ENCODE peak calls at places on chromosomes 2 and 18, in six cellular contexts. K, R, H, O, J and Y are unnamed samples.

GRCh38 chr2:162591403-162592083 is 247.0 kb downstream of the KCNH7 start:
- DNase-seq in R (no peak), K (no peak), H (no peak), O (no peak), J (no peak), Y (no peak)

GRCh38 chr2:231222318-231223000 is 24.0 kb downstream of the ARMC9 start:
- DNase-seq in H (no peak), J (peak), O (no peak), K (no peak), R (no peak), Y (no peak)

GRCh38 chr2:238350150-238350549 is 29.8 kb downstream of the TRAF3IP1 start:
- DNase-seq in R (no peak), K (no peak), H (no peak), J (no peak), O (no peak), Y (no peak)

GRCh38 chr18:63848159-63848558 is 39.3 kb upstream of the SERPINB2 start:
- DNase-seq in O (no peak), H (no peak), J (peak), R (no peak), K (no peak), Y (peak)

GRCh38 chr2:105464325-105464724 is 65.5 kb upstream of the FHL2 start:
- DNase-seq in R (no peak), J (no peak), H (no peak), O (no peak), K (no peak), Y (no peak)

GRCh38 chr2:72915907-72916742 is 1.2 kb upstream of the EMX1 start:
- DNase-seq in K (no peak), R (no peak), J (no peak), O (no peak), H (no peak), Y (peak)

GRCh38 chr2:75790790-75791467 is 80.2 kb upstream of the GCFC2 start:
- DNase-seq in O (no peak), J (no peak), R (no peak), H (no peak), K (no peak), Y (no peak)

GRCh38 chr18:74142251-74142650 is 5.4 kb downstream of the FBXO15 start:
- DNase-seq in K (no peak), H (no peak), R (no peak), J (peak), O (no peak), Y (no peak)

GRCh38 chr2:220473611-220474010 is 846.2 kb downstream of the SLC4A3 start:
- DNase-seq in H (no peak), O (no peak), R (no peak), K (no peak), J (peak), Y (no peak)

GRCh38 chr18:62788891-62789290 is 73.5 kb downstream of the PHLPP1 start:
- DNase-seq in H (no peak), K (no peak), J (no peak), O (no peak), R (no peak), Y (no peak)

GRCh38 chr2:73027340-73027739 is 44.2 kb downstream of the SFXN5 start:
- DNase-seq in K (no peak), O (no peak), R (no peak), J (peak), H (no peak), Y (no peak)

GRCh38 chr2:172556284-172557033 is 569 bp downstream of the PDK1 start:
- DNase-seq in O (peak), J (peak), R (peak), K (no peak), H (peak), Y (peak)

GRCh38 chr18:48676346-48676745 is 137.5 kb downstream of the CTIF start:
- DNase-seq in H (no peak), R (no peak), J (no peak), O (peak), K (no peak), Y (no peak)

GRCh38 chr2:25430556-25430955 is 88.8 kb upstream of the DNMT3A start:
- DNase-seq in J (no peak), R (no peak), O (no peak), K (no peak), H (no peak), Y (no peak)

GRCh38 chr2:26628561-26629345 is 12.4 kb downstream of the CIB4 start:
- DNase-seq in J (no peak), O (no peak), H (no peak), K (no peak), R (no peak), Y (no peak)

GRCh38 chr2:111116843-111117665 is 3.7 kb upstream of the BCL2L11 start:
- DNase-seq in O (peak), J (peak), H (peak), R (no peak), K (peak), Y (peak)

GRCh38 chr2:205702576-205702975 is 20.3 kb downstream of the NRP2 start:
- DNase-seq in H (no peak), J (no peak), K (no peak), R (no peak), O (no peak), Y (no peak)

GRCh38 chr2:205698556-205699282 is 16.4 kb downstream of the NRP2 start:
- DNase-seq in K (no peak), O (no peak), R (no peak), H (no peak), J (peak), Y (no peak)

GRCh38 chr2:205701509-205701908 is 19.2 kb downstream of the NRP2 start:
- DNase-seq in R (no peak), J (peak), H (no peak), K (no peak), O (no peak), Y (no peak)

GRCh38 chr2:205699554-205700289 is 17.4 kb downstream of the NRP2 start:
- DNase-seq in H (no peak), R (no peak), J (no peak), K (no peak), O (no peak), Y (no peak)

GRCh38 chr2:205700331-205701132 is 18.2 kb downstream of the NRP2 start:
- DNase-seq in H (peak), K (no peak), R (no peak), J (peak), O (no peak), Y (no peak)
- H3K27ac ChIP-seq in H (no peak), K (peak), R (peak), J (peak), O (peak), Y (peak)

GRCh38 chr2:181953773-181954537 is 31.7 kb upstream of the PPP1R1C start:
- DNase-seq in O (peak), H (peak), K (peak), R (no peak), J (peak), Y (peak)
- TF ChIP-seq POLR2A in O (no peak), H (no peak), K (no peak), R (no peak), J (no peak), Y (no peak)

GRCh38 chr2:119983108-119983507 is 29.8 kb upstream of the EPB41L5 start:
- DNase-seq in K (no peak), R (no peak), J (no peak), O (no peak), H (no peak), Y (no peak)

GRCh38 chr2:119982506-119982905 is 30.4 kb upstream of the EPB41L5 start:
- DNase-seq in H (no peak), R (no peak), O (no peak), J (no peak), K (no peak), Y (no peak)

GRCh38 chr2:119981896-119982295 is 31.0 kb upstream of the EPB41L5 start:
- DNase-seq in K (no peak), R (no peak), H (no peak), O (no peak), J (no peak), Y (no peak)
- H3K27ac ChIP-seq in K (no peak), R (no peak), H (no peak), O (no peak), J (no peak), Y (no peak)

DNA sequence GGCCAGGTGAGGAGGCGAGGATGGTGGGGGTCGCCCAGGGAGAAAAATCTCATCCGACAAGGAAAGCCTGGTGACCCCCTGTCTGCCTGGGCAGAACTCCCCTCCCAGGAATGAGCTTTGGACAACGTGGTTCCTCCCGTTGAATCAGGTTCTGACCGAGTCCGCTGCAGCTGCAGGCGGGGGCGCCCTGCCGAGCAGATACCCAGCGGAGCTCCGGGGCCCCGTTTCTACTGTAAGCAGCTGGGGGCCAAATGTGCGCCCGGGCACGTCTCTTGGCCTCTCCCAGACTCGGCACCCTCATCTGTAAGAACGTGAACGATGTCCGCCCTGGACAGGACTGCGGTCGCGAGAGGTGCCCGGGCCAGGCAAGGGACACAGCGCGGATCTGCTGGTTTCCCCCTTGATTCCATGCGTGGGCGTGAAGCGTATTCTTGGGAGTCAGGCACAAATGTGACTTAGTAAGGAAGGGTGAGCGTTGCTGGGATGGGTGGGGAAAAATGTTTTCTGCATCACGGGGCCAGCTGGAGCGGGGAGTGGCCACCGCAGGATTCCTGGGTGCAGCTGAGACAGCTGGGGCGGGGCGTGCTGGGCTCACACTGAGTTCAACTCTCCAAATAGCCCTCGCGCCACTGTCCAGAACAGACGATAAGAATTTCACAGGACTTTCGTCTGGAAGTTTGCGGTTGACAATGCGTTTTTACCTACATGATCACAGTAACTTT is 20.2 kb upstream of the TUBB6 start:
- DNase-seq in O (peak), R (no peak), H (peak), J (peak), K (peak), Y (peak)
- TF ChIP-seq POLR2A in O (peak), R (no peak), H (no peak), J (peak), K (peak), Y (peak)

GRCh38 chr2:45567288-45567963 is 43.6 kb downstream of the SRBD1 start:
- DNase-seq in K (no peak), H (no peak), J (no peak), O (no peak), R (no peak), Y (no peak)

GRCh38 chr2:45570671-45571334 is 40.3 kb downstream of the SRBD1 start:
- DNase-seq in H (no peak), K (no peak), R (no peak), J (peak), O (no peak), Y (no peak)

GRCh38 chr2:45571940-45572339 is 39.1 kb downstream of the SRBD1 start:
- DNase-seq in O (no peak), R (no peak), K (no peak), J (no peak), H (no peak), Y (no peak)

GRCh38 chr2:45567974-45568789 is 42.9 kb downstream of the SRBD1 start:
- DNase-seq in K (no peak), R (no peak), O (no peak), J (peak), H (no peak), Y (no peak)

GRCh38 chr2:45568935-45569334 is 42.1 kb downstream of the SRBD1 start:
- DNase-seq in K (no peak), O (no peak), R (no peak), J (no peak), H (no peak), Y (no peak)
- H3K27ac ChIP-seq in K (no peak), O (no peak), R (no peak), J (no peak), H (peak), Y (no peak)

GRCh38 chr2:86225581-86225980 is 26.3 kb downstream of the MRPL35 start:
- DNase-seq in J (no peak), R (no peak), O (peak), H (peak), K (no peak), Y (no peak)
- TF ChIP-seq POLR2A in J (no peak), R (no peak), O (no peak), H (no peak), K (no peak), Y (no peak)

GRCh38 chr2:163736433-163737168 is 793 bp upstream of the FIGN start:
- DNase-seq in K (no peak), H (peak), O (peak), R (no peak), J (no peak), Y (peak)

GRCh38 chr2:163735692-163736432 is at the start of gene FIGN:
- DNase-seq in H (peak), K (peak), J (peak), R (no peak), O (peak), Y (peak)

GRCh38 chr2:163733301-163733938 is 2.4 kb downstream of the FIGN start:
- DNase-seq in R (no peak), H (peak), K (no peak), O (no peak), J (peak), Y (peak)

GRCh38 chr2:163734401-163734800 is 1.4 kb downstream of the FIGN start:
- DNase-seq in O (no peak), J (no peak), R (no peak), K (no peak), H (no peak), Y (no peak)

GRCh38 chr2:163734911-163735691 is 707 bp downstream of the FIGN start:
- DNase-seq in O (no peak), K (no peak), J (peak), R (no peak), H (no peak), Y (no peak)
- H3K27ac ChIP-seq in O (peak), K (peak), J (peak), R (peak), H (peak), Y (peak)